ENCODE peak calls at places on chromosome 1, in five cellular contexts. J is transverse colon, A is breast epithelium, D is suprapubic skin, N is SK-N-SH. T is an unnamed sample. For H3K4me1, the result is how much of the 10 kb centered on the place peaks cover.

GRCh38 chr1:231091853-231092301 is 51.8 kb upstream of the FAM89A start:
- DNase-seq in D (no peak), A (no peak), J (peak), N (no peak), T (peak)

GRCh38 chr1:3160647-3161046 is 91.6 kb downstream of the PRDM16 start:
- DNase-seq in J (no peak), D (no peak), N (no peak), A (no peak), T (no peak)

GRCh38 chr1:59198565-59198964 is 98.3 kb upstream of the FGGY start:
- DNase-seq in D (no peak), J (no peak), N (no peak), A (no peak), T (no peak)

GRCh38 chr1:156860113-156860638 is 489 bp upstream of the NTRK1 start:
- DNase-seq in N (peak), J (peak), A (no peak), D (no peak), T (peak)

GRCh38 chr1:117809764-117810163 is 119.7 kb downstream of the GDAP2 start:
- DNase-seq in J (no peak), A (no peak), D (no peak), N (no peak), T (no peak)

GRCh38 chr1:36123357-36123756 is 1.7 kb downstream of the COL8A2 start:
- DNase-seq in J (no peak), A (no peak), D (no peak), N (no peak), T (no peak)

GRCh38 chr1:39085174-39085573 is 59.0 kb downstream of the NDUFS5 start:
- DNase-seq in A (no peak), D (no peak), N (no peak), J (no peak), T (no peak)

GRCh38 chr1:183520379-183520778 is 48.1 kb downstream of the SMG7 start:
- DNase-seq in J (no peak), A (no peak), N (no peak), D (no peak), T (no peak)

GRCh38 chr1:158818560-158818959 is 12.6 kb upstream of the MNDA start:
- DNase-seq in J (no peak), D (no peak), N (no peak), A (no peak), T (no peak)

GRCh38 chr1:197521118-197521739 is 253.2 kb downstream of the CRB1 start:
- DNase-seq in D (no peak), N (peak), A (no peak), J (no peak), T (no peak)

GRCh38 chr1:27581823-27582243 is 22.1 kb downstream of the AHDC1 start:
- DNase-seq in J (no peak), D (no peak), A (no peak), N (no peak), T (no peak)

GRCh38 chr1:150552692-150553278 is 3.6 kb downstream of the ADAMTSL4 start:
- DNase-seq in A (no peak), J (peak), D (no peak), N (no peak), T (no peak)

GRCh38 chr1:43104027-43104763 is 67.9 kb downstream of the EBNA1BP2 start:
- DNase-seq in J (no peak), N (no peak), D (no peak), A (no peak), T (no peak)

GRCh38 chr1:153099646-153100045 is 5.3 kb upstream of the SPRR2E start:
- DNase-seq in A (no peak), J (no peak), N (no peak), D (no peak), T (no peak)

GRCh38 chr1:185373813-185374524 is 56.9 kb upstream of the IVNS1ABP start:
- DNase-seq in N (no peak), D (no peak), A (no peak), J (no peak), T (no peak)

GRCh38 chr1:151542710-151543129 is 2.6 kb downstream of the TUFT1 start:
- DNase-seq in A (no peak), N (no peak), D (peak), J (no peak), T (no peak)

GRCh38 chr1:97610748-97611147 is 310.1 kb downstream of the DPYD start:
- DNase-seq in N (no peak), J (no peak), A (no peak), D (no peak), T (no peak)

GRCh38 chr1:194358208-194358581 is 1171.8 kb upstream of the B3GALT2 start:
- DNase-seq in D (no peak), J (no peak), A (no peak), N (no peak), T (no peak)

GRCh38 chr1:228457017-228457395 is 30.2 kb upstream of the RNF187 start:
- DNase-seq in N (peak), A (no peak), D (no peak), J (no peak), T (no peak)

GRCh38 chr1:51750218-51750617 is 128.3 kb downstream of the NRDC start:
- DNase-seq in D (no peak), N (no peak), A (no peak), J (no peak), T (no peak)

GRCh38 chr1:18344755-18345154 is 136.0 kb upstream of the KLHDC7A start:
- DNase-seq in A (no peak), D (no peak), N (peak), J (no peak), T (no peak)

GRCh38 chr1:66599346-66599745 is 65.4 kb downstream of the SGIP1 start:
- DNase-seq in D (no peak), N (no peak), J (no peak), A (no peak), T (no peak)

GRCh38 chr1:66599899-66600737 is 66.2 kb downstream of the SGIP1 start:
- DNase-seq in D (no peak), A (no peak), J (no peak), N (no peak), T (no peak)

GRCh38 chr1:66597500-66597899 is 63.5 kb downstream of the SGIP1 start:
- DNase-seq in D (no peak), A (no peak), N (no peak), J (no peak), T (no peak)

GRCh38 chr1:66598670-66599069 is 64.7 kb downstream of the SGIP1 start:
- DNase-seq in N (no peak), A (no peak), D (no peak), J (no peak), T (no peak)

DNA sequence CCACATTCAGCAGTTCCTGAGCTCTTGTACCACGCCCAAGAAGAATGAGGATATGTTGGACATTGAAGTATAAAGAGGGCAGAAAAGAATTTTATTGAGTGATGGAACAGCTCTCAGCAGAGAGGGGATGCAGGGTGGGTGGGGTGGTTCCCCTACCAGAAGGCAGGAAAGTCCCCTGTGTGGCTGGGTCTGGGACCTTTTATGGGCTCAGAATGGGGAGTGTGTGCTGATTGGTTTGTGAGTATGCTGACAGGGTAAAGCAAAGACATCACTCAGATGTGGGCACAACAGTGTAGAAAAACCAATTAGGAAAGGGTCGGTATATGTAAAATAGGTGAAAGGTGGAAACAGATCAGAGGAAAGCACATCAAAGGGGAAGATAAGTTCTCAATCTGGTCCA is 62.2 kb downstream of the SGIP1 start:
- DNase-seq in N (no peak), A (no peak), J (no peak), D (no peak), T (no peak)
- H3K4me1 ChIP-seq in N (under half), A (under half), J (under half), D (under half), T (under half)

GRCh38 chr1:155208656-155209372 is at the start of gene MTX1:
- DNase-seq in N (peak), A (peak), D (peak), J (peak), T (peak)

GRCh38 chr1:155206891-155207577 is 663 bp downstream of the THBS3 start:
- DNase-seq in D (peak), J (peak), A (peak), N (peak), T (peak)

GRCh38 chr1:155209373-155209721 is 852 bp downstream of the MTX1 start:
- DNase-seq in J (no peak), D (no peak), A (no peak), N (no peak), T (no peak)

GRCh38 chr1:155207578-155208405 is at the start of gene THBS3:
- DNase-seq in J (no peak), D (no peak), A (no peak), N (peak), T (no peak)

DNA sequence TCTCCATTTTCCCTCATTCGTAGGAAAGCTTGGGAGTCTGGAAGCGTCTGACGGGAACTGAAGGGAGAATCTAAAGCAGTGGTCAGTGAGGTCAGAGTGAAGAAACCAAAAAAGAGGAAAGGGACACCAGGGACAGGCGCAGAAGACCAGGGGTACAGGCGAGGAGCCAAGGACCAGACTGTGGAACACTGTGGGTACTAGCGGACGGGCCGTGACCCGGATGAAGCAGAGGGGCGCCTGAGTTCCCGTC is 164 bp upstream of the MTX1 start:
- DNase-seq in N (no peak), D (no peak), A (no peak), J (no peak), T (no peak)
- TF ChIP-seq POLR2AphosphoS5 in N (peak), D (no peak), A (no peak), J (no peak), T (no peak)

GRCh38 chr1:40989066-40989465 is 9.6 kb downstream of the CTPS1 start:
- DNase-seq in D (no peak), J (no peak), N (no peak), A (no peak), T (no peak)
- H3K4me1 ChIP-seq in D (under half), J (under half), N (under half), A (under half), T (under half)

GRCh38 chr1:33183306-33183705 is 1.5 kb upstream of the TRIM62 start:
- DNase-seq in J (no peak), N (no peak), D (no peak), A (no peak), T (no peak)

GRCh38 chr1:33182896-33183295 is 1.1 kb upstream of the TRIM62 start:
- DNase-seq in A (no peak), D (no peak), N (no peak), J (no peak), T (no peak)

GRCh38 chr1:33182452-33182851 is 609 bp upstream of the TRIM62 start:
- DNase-seq in N (peak), J (no peak), D (no peak), A (no peak), T (no peak)

GRCh38 chr1:33181038-33181861 is 593 bp downstream of the TRIM62 start:
- DNase-seq in J (peak), D (peak), A (no peak), N (peak), T (peak)

DNA sequence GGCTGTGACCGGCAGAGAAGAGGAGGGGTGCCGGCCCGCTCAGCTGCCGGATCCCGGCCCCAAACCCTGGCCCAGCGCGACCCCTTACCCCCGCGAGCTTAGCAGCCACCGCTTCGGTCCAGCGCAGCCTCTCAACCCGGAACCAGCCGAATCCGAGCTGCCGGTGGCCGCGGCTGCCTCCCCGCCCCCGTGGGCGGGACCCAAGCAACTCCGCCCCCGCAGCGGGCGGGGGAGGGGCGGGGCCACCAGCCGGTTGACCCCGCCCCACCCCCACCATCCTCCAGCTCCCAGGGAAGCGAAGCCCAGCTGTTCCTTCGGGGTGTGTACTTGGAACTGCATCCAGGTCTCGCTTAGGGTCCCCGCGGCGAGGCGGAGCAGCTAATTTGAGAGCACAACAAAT is at the start of gene TRIM62:
- DNase-seq in A (peak), J (peak), N (peak), D (peak), T (peak)
- TF ChIP-seq POLR2AphosphoS5 in A (no peak), J (peak), N (peak), D (no peak), T (peak)